ENCODE peak calls at places on chromosomes 4 and X, in five cellular contexts. X is OCI-LY7, P is lower leg skin, A is kidney epithelial cell, K is tibial nerve. S is an unnamed sample.

GRCh38 chrX:9033989-9034388 is at the start of gene FAM9B:
- DNase-seq in X (no peak), K (no peak), A (no peak), P (no peak), S (no peak)

GRCh38 chrX:15475486-15475885 is 17.6 kb downstream of the PIR start:
- DNase-seq in A (no peak), K (no peak), X (no peak), P (no peak), S (no peak)

GRCh38 chrX:24306430-24306829 is 7.4 kb downstream of the SUPT20HL2 start:
- DNase-seq in X (peak), K (no peak), A (no peak), P (no peak), S (no peak)

GRCh38 chr4:2068566-2068965 is 9.4 kb downstream of the NAT8L start:
- DNase-seq in A (no peak), X (no peak), K (no peak), P (no peak), S (no peak)

GRCh38 chr4:24557036-24558022 is 27.0 kb downstream of the DHX15 start:
- DNase-seq in P (no peak), K (no peak), X (no peak), A (no peak), S (no peak)

GRCh38 chr4:145679991-145680455 is at the start of gene C4orf51:
- DNase-seq in K (no peak), A (peak), P (no peak), X (no peak), S (no peak)

GRCh38 chr4:125368161-125368560 is 53.4 kb downstream of the FAT4 start:
- DNase-seq in K (no peak), A (no peak), P (no peak), X (no peak), S (no peak)

GRCh38 chr4:183403486-183403885 is 41.0 kb upstream of the CDKN2AIP start:
- DNase-seq in P (no peak), A (no peak), K (no peak), X (no peak), S (no peak)

GRCh38 chr4:26207631-26208030 is 113.2 kb upstream of the RBPJ start:
- DNase-seq in X (no peak), A (no peak), P (no peak), K (no peak), S (no peak)

GRCh38 chr4:76357981-76358380 is 51.4 kb downstream of the STBD1 start:
- DNase-seq in P (no peak), A (no peak), X (no peak), K (no peak), S (no peak)

GRCh38 chrX:78140206-78140605 is 756 bp upstream of the TAF9B start:
- DNase-seq in A (no peak), X (no peak), K (no peak), P (no peak), S (no peak)

GRCh38 chrX:145190801-145191389 is 56.4 kb upstream of the SPANXN1 start:
- DNase-seq in A (no peak), K (no peak), X (peak), P (no peak), S (no peak)

GRCh38 chr4:165347647-165348569 is 20.4 kb downstream of the MSMO1 start:
- DNase-seq in A (no peak), K (no peak), X (no peak), P (no peak), S (no peak)

GRCh38 chr4:165345663-165346417 is 18.4 kb downstream of the MSMO1 start:
- DNase-seq in A (no peak), X (no peak), K (no peak), P (no peak), S (no peak)

GRCh38 chr4:165343353-165344191 is 16.1 kb downstream of the MSMO1 start:
- DNase-seq in X (peak), K (no peak), A (no peak), P (no peak), S (no peak)
- TF ChIP-seq CTCF in X (peak), K (no peak), A (peak), P (no peak), S (no peak)

GRCh38 chr4:113837397-113837796 is 75.9 kb upstream of the CAMK2D start:
- DNase-seq in A (peak), P (no peak), X (peak), K (no peak), S (no peak)
- TF ChIP-seq CTCF in A (no peak), P (no peak), X (no peak), K (no peak), S (no peak)

GRCh38 chr4:32042486-32042885 is 1322.3 kb downstream of the PCDH7 start:
- DNase-seq in P (no peak), X (no peak), A (no peak), K (no peak), S (no peak)
- TF ChIP-seq CTCF in P (no peak), X (no peak), A (peak), K (no peak), S (no peak)

GRCh38 chr4:140607852-140608251 is 39.1 kb upstream of the UCP1 start:
- DNase-seq in K (no peak), P (no peak), X (no peak), A (no peak), S (no peak)

GRCh38 chr4:140604544-140604943 is 35.8 kb upstream of the UCP1 start:
- DNase-seq in A (no peak), X (no peak), P (no peak), K (no peak), S (no peak)

GRCh38 chr4:140612356-140612755 is 43.6 kb upstream of the UCP1 start:
- DNase-seq in X (no peak), K (no peak), P (no peak), A (no peak), S (no peak)

GRCh38 chr4:140611854-140612253 is 43.1 kb upstream of the UCP1 start:
- DNase-seq in A (no peak), X (no peak), P (no peak), K (no peak), S (no peak)

GRCh38 chr4:140609548-140610425 is 41.0 kb upstream of the UCP1 start:
- DNase-seq in P (no peak), A (peak), X (peak), K (no peak), S (no peak)
- TF ChIP-seq CTCF in P (no peak), A (peak), X (peak), K (peak), S (peak)

DNA sequence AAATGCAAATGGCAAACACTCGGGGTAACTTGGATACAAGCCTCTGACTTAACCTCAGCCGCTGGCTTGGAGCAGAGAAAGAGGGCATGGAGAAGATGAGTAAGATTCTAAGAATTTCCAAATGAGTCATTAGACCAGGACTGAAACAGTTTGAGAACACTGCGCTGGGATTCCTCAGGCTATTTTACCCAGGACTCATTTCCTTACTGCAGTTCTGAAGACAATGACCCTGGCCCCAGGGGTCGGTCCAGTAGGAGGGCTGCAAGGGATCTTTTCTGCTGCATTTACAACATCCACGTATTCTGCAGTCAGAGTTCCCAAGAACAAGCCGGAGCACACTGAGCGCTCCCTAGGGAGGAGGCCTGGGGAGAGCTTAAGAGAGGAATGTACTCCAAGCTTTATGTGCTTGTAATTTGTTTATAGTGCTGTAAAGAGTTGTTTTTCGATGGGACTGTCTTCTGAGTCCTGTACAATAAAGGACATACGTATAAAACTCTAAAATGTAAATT is 27.3 kb upstream of the SORBS2 start:
- DNase-seq in K (peak), A (peak), X (no peak), P (no peak), S (peak)
- TF ChIP-seq CTCF in K (no peak), A (no peak), X (no peak), P (no peak), S (no peak)

DNA sequence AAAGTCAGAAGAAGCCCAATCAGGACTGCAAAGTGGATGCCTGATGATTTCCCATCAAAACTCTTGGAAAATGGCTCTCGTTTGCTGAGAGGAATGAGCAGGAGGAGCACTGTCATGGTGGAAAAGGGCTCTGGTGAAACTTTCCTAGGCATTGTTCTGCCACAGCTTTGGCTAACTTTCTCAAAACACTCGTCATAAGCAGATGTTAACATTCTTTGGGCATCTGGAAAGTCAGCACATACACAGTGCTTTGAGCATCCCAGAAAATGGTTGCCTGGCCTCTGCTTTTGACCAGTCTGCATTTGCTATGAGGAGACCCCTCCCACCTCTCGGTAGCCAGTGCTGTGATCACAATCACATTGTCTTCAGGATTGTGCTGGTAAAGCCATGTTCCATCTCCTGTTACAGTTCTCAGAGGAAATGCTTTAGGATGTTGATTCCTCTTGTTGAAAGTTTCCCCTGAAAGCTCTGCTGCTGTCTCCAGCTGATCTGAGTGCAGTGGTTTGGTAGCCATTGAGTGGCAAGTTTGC is 25.2 kb upstream of the TBC1D14 start:
- DNase-seq in K (no peak), P (no peak), X (no peak), A (no peak), S (no peak)
- TF ChIP-seq CTCF in K (no peak), P (no peak), X (no peak), A (no peak), S (no peak)

DNA sequence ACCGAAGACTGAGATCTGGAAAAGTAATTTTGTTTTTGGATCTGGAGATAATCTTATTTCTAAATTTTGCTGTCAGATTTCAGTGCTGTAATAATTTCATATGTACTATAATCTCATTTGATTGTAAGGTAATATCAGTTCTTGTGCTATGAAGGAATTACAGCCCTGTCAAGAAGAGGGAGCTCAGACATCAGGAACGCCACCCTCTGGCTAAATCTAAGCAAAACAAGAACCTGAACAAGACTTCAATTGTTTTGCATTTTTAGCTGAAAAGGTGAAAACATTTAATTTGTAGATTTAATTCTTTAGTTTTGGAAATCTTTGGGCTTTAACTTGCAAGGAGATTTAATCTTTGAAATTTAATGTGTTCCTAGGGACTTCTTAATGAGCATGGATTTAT is 525.4 kb upstream of the HS3ST1 start:
- DNase-seq in K (no peak), P (no peak), A (no peak), X (peak), S (no peak)
- TF ChIP-seq CTCF in K (peak), P (no peak), A (peak), X (peak), S (peak)

GRCh38 chrX:85851418-85851817 is 195.9 kb downstream of the CHM start:
- DNase-seq in A (no peak), X (no peak), K (no peak), P (no peak), S (peak)
- TF ChIP-seq CTCF in A (peak), X (no peak), K (peak), P (no peak), S (no peak)

DNA sequence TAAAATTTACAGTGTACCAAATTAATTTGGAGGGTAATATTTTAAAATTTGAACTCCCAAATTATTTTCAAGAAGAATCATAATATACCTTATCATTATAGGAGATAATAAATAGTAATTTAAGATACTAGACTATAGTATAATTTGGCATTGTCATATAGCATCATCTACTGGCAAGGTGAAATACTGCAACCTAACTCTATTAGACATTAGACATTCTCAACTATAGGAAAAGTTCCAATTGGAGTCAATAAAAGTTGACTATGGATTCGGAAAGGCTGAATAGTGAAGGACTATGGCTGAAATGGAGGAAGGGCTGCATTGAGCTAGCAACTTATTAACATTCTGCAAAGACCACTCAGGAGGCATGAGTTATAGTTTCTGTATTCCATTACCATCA is 113.0 kb downstream of the PRDM5 start:
- DNase-seq in P (no peak), K (no peak), A (no peak), X (peak), S (no peak)
- TF ChIP-seq CTCF in P (no peak), K (no peak), A (peak), X (peak), S (no peak)

S was measured in glutamatergic neuron.